ENCODE peak calls at places on chromosomes 1 and 21, in seven cellular contexts. R is trophoblast cell, I is neuronal stem cell, A is IMR-90, X is H9, N is mesendoderm, K is H1. T is an unnamed sample.
A peak's percentile ranks its signal among the peaks of the same experiment; 100 is the strongest.

GRCh38 chr1:183277821-183278735 is 92.0 kb downstream of the LAMC2 start:
- DNase-seq in K (no peak), X (no peak), I (no peak), N (peak; percentile 83), R (no peak), A (peak; percentile 54), T (peak; percentile 64)

GRCh38 chr1:59220356-59220755 is 76.5 kb upstream of the FGGY start:
- DNase-seq in N (no peak), A (no peak), R (peak; percentile 71), X (no peak), K (no peak), I (no peak), T (no peak)

GRCh38 chr1:186014370-186015030 is 280.3 kb downstream of the HMCN1 start:
- DNase-seq in I (no peak), N (peak; percentile 13), R (no peak), K (no peak), X (no peak), A (peak; percentile 59), T (peak; percentile 14)

GRCh38 chr1:67630438-67631045 is 54.5 kb upstream of the GADD45A start:
- DNase-seq in A (no peak), X (no peak), I (no peak), K (no peak), R (no peak), N (no peak), T (no peak)

GRCh38 chr1:71434240-71434639 is 353.4 kb upstream of the ZRANB2 start:
- DNase-seq in I (no peak), R (no peak), X (no peak), K (no peak), A (no peak), N (no peak), T (no peak)

GRCh38 chr1:227944066-227944930 is 3.4 kb downstream of the WNT9A start:
- DNase-seq in A (no peak), N (no peak), R (no peak), I (no peak), K (no peak), X (no peak), T (no peak)

GRCh38 chr1:50964863-50965262 is 4.8 kb upstream of the FAF1 start:
- DNase-seq in I (no peak), R (no peak), A (no peak), X (no peak), K (no peak), N (no peak), T (no peak)

GRCh38 chr1:87149166-87150065 is 179.3 kb upstream of the LMO4 start:
- DNase-seq in N (peak; percentile 30), R (peak; percentile 93), I (no peak), K (peak; percentile 43), X (peak; percentile 40), A (peak; percentile 72), T (peak; percentile 45)

GRCh38 chr1:107687846-107688753 is 276.9 kb downstream of the VAV3 start:
- DNase-seq in I (no peak), R (peak; percentile 79), A (no peak), N (peak; percentile 14), K (no peak), X (no peak), T (peak; percentile 20)

GRCh38 chr1:221117548-221117951 is 238.3 kb downstream of the HLX start:
- DNase-seq in K (no peak), R (no peak), I (no peak), N (no peak), X (no peak), A (peak; percentile 77), T (peak; percentile 84)

GRCh38 chr21:34630536-34631143 is 15.7 kb upstream of the RCAN1 start:
- DNase-seq in N (peak; percentile 50), K (no peak), X (no peak), R (no peak), I (peak; percentile 52), A (peak; percentile 60), T (peak; percentile 61)

GRCh38 chr1:153548722-153549695 is at the start of gene S100A3:
- DNase-seq in A (peak; percentile 91), X (peak; percentile 25), K (no peak), I (no peak), N (no peak), R (peak; percentile 70), T (peak; percentile 97)

GRCh38 chr1:68585371-68585770 is 88.5 kb upstream of the DEPDC1 start:
- DNase-seq in I (no peak), K (no peak), R (no peak), N (no peak), X (no peak), A (no peak), T (no peak)

GRCh38 chr1:11817192-11817591 is 11.2 kb downstream of the CLCN6 start:
- DNase-seq in X (no peak), R (no peak), N (no peak), A (no peak), K (no peak), I (no peak), T (no peak)

GRCh38 chr1:54095543-54096286 is 42.3 kb downstream of the TCEANC2 start:
- DNase-seq in K (no peak), N (peak; percentile 65), R (no peak), X (no peak), I (no peak), A (no peak), T (peak; percentile 6)

GRCh38 chr1:78658901-78659300 is 9.3 kb downstream of the IFI44 start:
- DNase-seq in I (no peak), X (no peak), N (peak; percentile 27), K (no peak), A (peak; percentile 18), R (no peak), T (no peak)

GRCh38 chr1:111085666-111086065 is 54.2 kb downstream of the DRAM2 start:
- DNase-seq in A (no peak), N (no peak), R (no peak), K (no peak), I (no peak), X (no peak), T (no peak)

GRCh38 chr1:178998295-178998694 is 27.4 kb upstream of the FAM20B start:
- DNase-seq in A (no peak), I (no peak), N (no peak), R (no peak), K (no peak), X (no peak), T (no peak)

GRCh38 chr1:178999061-178999460 is 26.6 kb upstream of the FAM20B start:
- DNase-seq in X (no peak), K (no peak), N (no peak), I (no peak), A (no peak), R (no peak), T (no peak)

GRCh38 chr1:179003474-179004066 is 22.1 kb upstream of the FAM20B start:
- DNase-seq in X (no peak), I (no peak), A (no peak), K (no peak), R (no peak), N (peak; percentile 7), T (no peak)

GRCh38 chr1:179002552-179003345 is 22.9 kb upstream of the FAM20B start:
- DNase-seq in A (peak; percentile 52), N (peak; percentile 93), I (peak; percentile 93), X (peak; percentile 94), R (peak; percentile 28), K (peak; percentile 82), T (peak; percentile 80)

GRCh38 chr1:179001451-179001850 is 24.2 kb upstream of the FAM20B start:
- DNase-seq in N (peak; percentile 7), R (no peak), X (no peak), K (no peak), I (no peak), A (no peak), T (no peak)
- H4K8ac ChIP-seq in N (no peak overlapping the region), R (no peak overlapping the region), X (no peak overlapping the region), K (peak overlapping the region; percentile 46), I (no peak overlapping the region), A (no peak overlapping the region), T (peak overlapping the region; percentile 35)

GRCh38 chr1:117308406-117308916 is 58.8 kb upstream of the MAN1A2 start:
- DNase-seq in X (no peak), A (no peak), I (no peak), N (no peak), R (no peak), K (no peak), T (no peak)
- H4K8ac ChIP-seq in X (no peak overlapping the region), A (no peak overlapping the region), I (no peak overlapping the region), N (no peak overlapping the region), R (no peak overlapping the region), K (no peak overlapping the region), T (no peak overlapping the region)

GRCh38 chr1:61290525-61290924 is 208.2 kb downstream of the NFIA start:
- DNase-seq in X (no peak), K (no peak), A (no peak), R (no peak), I (no peak), N (no peak), T (no peak)

GRCh38 chr1:61295818-61296537 is 213.6 kb downstream of the NFIA start:
- DNase-seq in A (no peak), I (no peak), K (no peak), R (no peak), N (no peak), X (no peak), T (no peak)

GRCh38 chr1:61294828-61295428 is 212.6 kb downstream of the NFIA start:
- DNase-seq in N (no peak), A (no peak), K (no peak), R (no peak), I (no peak), X (no peak), T (no peak)

GRCh38 chr1:61293986-61294504 is 211.7 kb downstream of the NFIA start:
- DNase-seq in K (no peak), A (peak; percentile 24), I (no peak), N (no peak), R (no peak), X (no peak), T (no peak)

DNA sequence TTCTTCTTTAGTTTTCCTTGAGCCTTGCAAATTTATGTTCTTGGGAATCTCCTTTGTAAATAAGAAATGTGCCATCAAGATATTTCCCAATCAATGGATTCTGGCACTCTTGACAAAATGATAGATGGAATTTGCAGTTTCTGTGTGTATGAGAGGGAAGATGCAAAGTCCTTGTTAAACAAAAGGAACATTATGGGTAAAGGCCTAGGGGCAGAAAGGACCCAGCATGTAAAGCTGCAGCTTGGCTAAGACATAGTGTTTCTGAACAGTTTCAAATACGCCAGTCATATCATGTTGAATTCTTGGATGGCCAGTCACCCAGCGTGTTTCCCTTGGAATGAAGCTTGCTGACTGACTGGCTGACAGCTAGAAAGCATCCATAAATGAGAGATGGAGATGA is 210.8 kb downstream of the NFIA start:
- DNase-seq in A (no peak), I (no peak), K (no peak), R (peak; percentile 64), X (no peak), N (no peak), T (no peak)
- H4K8ac ChIP-seq in A (no peak overlapping the region), I (no peak overlapping the region), K (no peak overlapping the region), R (no peak overlapping the region), X (no peak overlapping the region), N (no peak overlapping the region), T (no peak overlapping the region)

GRCh38 chr1:232628335-232629214 is 1.4 kb downstream of the SIPA1L2 start:
- DNase-seq in A (peak; percentile 52), X (no peak), K (no peak), N (no peak), R (no peak), I (no peak), T (peak; percentile 73)

GRCh38 chr1:232630894-232631195 is 912 bp upstream of the SIPA1L2 start:
- DNase-seq in I (no peak), K (no peak), A (no peak), N (no peak), R (no peak), X (no peak), T (no peak)

GRCh38 chr1:232627645-232628334 is 2.1 kb downstream of the SIPA1L2 start:
- DNase-seq in N (peak; percentile 87), R (no peak), X (peak; percentile 41), I (no peak), A (peak; percentile 52), K (no peak), T (peak; percentile 57)

GRCh38 chr1:232629250-232630046 is 485 bp downstream of the SIPA1L2 start:
- DNase-seq in I (no peak), K (no peak), A (no peak), R (peak; percentile 4), X (peak; percentile 56), N (peak; percentile 53), T (peak; percentile 56)

GRCh38 chr1:232630047-232630893 is at the start of gene SIPA1L2:
- DNase-seq in N (peak; percentile 96), X (peak; percentile 93), A (peak; percentile 88), I (peak; percentile 96), R (peak; percentile 91), K (peak; percentile 77), T (peak; percentile 90)
- H4K8ac ChIP-seq in N (peak within 1 kb of the TSS; percentile 41), X (no peak within 1 kb of the TSS), A (no peak within 1 kb of the TSS), I (no peak within 1 kb of the TSS), R (peak within 1 kb of the TSS; percentile 85), K (peak within 1 kb of the TSS; percentile 81), T (peak within 1 kb of the TSS; percentile 95)